ENCODE peak calls at places on chromosomes 1 and 21, in ten cellular contexts. Z, R, B, G, W, X, F, Y, S and J are unnamed samples.

GRCh38 chr1:211741799-211742198 is 66.4 kb upstream of the NEK2 start:
- DNase-seq in Z (no peak), R (no peak), B (no peak), G (peak), W (no peak), X (no peak), F (no peak), Y (no peak), S (no peak), J (no peak)

GRCh38 chr1:199799116-199799515 is 228.4 kb upstream of the NR5A2 start:
- DNase-seq in Z (no peak), R (no peak), B (no peak), G (no peak), W (no peak), X (no peak), F (no peak), Y (no peak), S (no peak), J (no peak)

GRCh38 chr21:41481191-41481590 is 26.8 kb downstream of the TMPRSS2 start:
- DNase-seq in Z (no peak), R (no peak), B (peak), G (peak), W (no peak), X (no peak), F (no peak), Y (no peak), S (no peak), J (no peak)

GRCh38 chr1:31434979-31435378 is 22.0 kb downstream of the SERINC2 start:
- DNase-seq in Z (no peak), R (no peak), B (no peak), G (no peak), W (no peak), X (no peak), F (no peak), Y (peak), S (peak), J (no peak)

GRCh38 chr21:25733859-25734653 is 648 bp downstream of the ATP5PF start:
- DNase-seq in Z (peak), R (no peak), B (peak), G (peak), W (peak), X (no peak), F (no peak), Y (peak), S (no peak), J (peak)

GRCh38 chr1:107326823-107327445 is 186.1 kb downstream of the NTNG1 start:
- DNase-seq in Z (no peak), R (no peak), B (no peak), G (no peak), W (no peak), X (no peak), F (no peak), Y (no peak), S (no peak), J (no peak)

GRCh38 chr1:66730462-66730861 is 21.8 kb upstream of the DYNLT5 start:
- DNase-seq in Z (no peak), R (no peak), B (no peak), G (no peak), W (no peak), X (no peak), F (no peak), Y (no peak), S (no peak), J (no peak)

GRCh38 chr1:206658264-206658980 is 23.1 kb downstream of the DYRK3 start:
- DNase-seq in Z (peak), R (peak), B (no peak), G (peak), W (peak), X (no peak), F (no peak), Y (peak), S (no peak), J (peak)